ENCODE peak calls at places on chromosomes 5 and 9, in seven cellular contexts. Z, B, M, Q, K, G and D are unnamed samples. For H3K4me1, the result is how much of the 10 kb centered on the place peaks cover.

GRCh38 chr5:171312129-171312819 is 3.2 kb downstream of the TLX3 start:
- DNase-seq in Z (no peak), B (no peak), M (no peak), Q (no peak), K (no peak), G (no peak), D (peak)

GRCh38 chr9:98502311-98502975 is 206.3 kb downstream of the GABBR2 start:
- DNase-seq in Z (no peak), B (no peak), M (no peak), Q (no peak), K (no peak), G (no peak), D (no peak)

GRCh38 chr5:122153230-122153629 is 23.9 kb downstream of the ZNF474 start:
- DNase-seq in Z (no peak), B (no peak), M (no peak), Q (no peak), K (no peak), G (no peak), D (no peak)

GRCh38 chr5:177611446-177612214 is 11.7 kb downstream of the B4GALT7 start:
- DNase-seq in Z (no peak), B (no peak), M (no peak), Q (no peak), K (no peak), G (no peak), D (no peak)

GRCh38 chr9:134641173-134641985 is at the start of gene COL5A1:
- DNase-seq in Z (peak), B (peak), M (peak), Q (no peak), K (peak), G (no peak), D (peak)

GRCh38 chr9:112831281-112831851 is 59.3 kb downstream of the SLC46A2 start:
- DNase-seq in Z (peak), B (peak), M (no peak), Q (no peak), K (peak), G (no peak), D (peak)

GRCh38 chr5:157516016-157516415 is 56.0 kb downstream of the NIPAL4 start:
- DNase-seq in Z (no peak), B (no peak), M (no peak), Q (no peak), K (no peak), G (no peak), D (no peak)

GRCh38 chr9:75612754-75613153 is 277.7 kb upstream of the PCSK5 start:
- DNase-seq in Z (no peak), B (no peak), M (no peak), Q (no peak), K (no peak), G (no peak), D (no peak)

GRCh38 chr9:86407022-86407421 is 52.8 kb upstream of the TUT7 start:
- DNase-seq in Z (no peak), B (peak), M (no peak), Q (no peak), K (no peak), G (no peak), D (no peak)

GRCh38 chr5:74546796-74547195 is 93.7 kb downstream of the ENC1 start:
- DNase-seq in Z (no peak), B (no peak), M (no peak), Q (no peak), K (no peak), G (no peak), D (no peak)

GRCh38 chr9:129383415-129384088 is 205.5 kb upstream of the IER5L start:
- DNase-seq in Z (peak), B (peak), M (peak), Q (peak), K (peak), G (no peak), D (peak)

GRCh38 chr5:150469718-150470470 is 20.4 kb upstream of the RPS14 start:
- DNase-seq in Z (no peak), B (no peak), M (no peak), Q (no peak), K (no peak), G (peak), D (no peak)

GRCh38 chr5:172424111-172424490 is 30.2 kb downstream of the SH3PXD2B start:
- DNase-seq in Z (no peak), B (no peak), M (no peak), Q (no peak), K (no peak), G (no peak), D (no peak)
- H3K4me1 ChIP-seq in Z (under half), B (under half), M (under half), Q (under half), K (under half), G (under half), D (under half)

DNA sequence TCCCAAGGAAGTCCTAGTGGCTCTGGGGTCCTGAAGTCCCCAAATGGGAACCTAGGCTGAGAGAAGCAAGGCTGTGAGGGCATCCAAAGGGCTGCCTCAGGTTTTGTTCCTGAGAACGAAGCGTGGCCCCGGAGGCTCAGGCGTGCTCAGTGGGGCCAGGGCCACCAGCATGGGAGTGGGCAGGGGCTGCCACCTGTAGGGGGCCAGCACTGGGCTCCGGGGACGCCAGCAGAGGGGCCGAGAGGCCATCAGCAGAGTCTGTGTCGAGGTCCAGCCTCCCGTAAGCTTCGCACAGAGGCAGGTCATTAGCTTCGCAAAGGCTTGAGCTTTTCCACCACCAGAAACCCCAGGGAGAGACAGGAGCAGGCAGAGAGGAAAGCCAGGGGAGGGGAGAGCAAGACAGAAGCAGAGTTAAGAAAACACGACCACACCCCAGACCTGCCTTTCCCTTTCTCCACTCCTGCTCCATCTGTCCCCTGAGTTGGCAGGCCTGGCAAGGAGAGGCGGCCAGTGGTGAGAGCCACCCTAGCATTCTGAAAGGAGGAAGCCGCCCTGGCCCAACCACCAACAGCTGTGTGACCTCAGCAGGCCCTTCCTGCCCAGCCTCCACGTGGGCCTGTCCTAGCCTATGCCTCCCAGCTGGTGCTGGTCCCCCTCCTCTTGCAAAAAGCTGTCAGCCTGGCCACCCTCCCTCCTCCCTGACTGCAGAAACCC is 5.5 kb upstream of the SURF6 start:
- DNase-seq in Z (peak), B (peak), M (no peak), Q (no peak), K (peak), G (no peak), D (peak)
- H3K27ac ChIP-seq in Z (peak), B (no peak), M (no peak), Q (no peak), K (no peak), G (no peak), D (no peak)

DNA sequence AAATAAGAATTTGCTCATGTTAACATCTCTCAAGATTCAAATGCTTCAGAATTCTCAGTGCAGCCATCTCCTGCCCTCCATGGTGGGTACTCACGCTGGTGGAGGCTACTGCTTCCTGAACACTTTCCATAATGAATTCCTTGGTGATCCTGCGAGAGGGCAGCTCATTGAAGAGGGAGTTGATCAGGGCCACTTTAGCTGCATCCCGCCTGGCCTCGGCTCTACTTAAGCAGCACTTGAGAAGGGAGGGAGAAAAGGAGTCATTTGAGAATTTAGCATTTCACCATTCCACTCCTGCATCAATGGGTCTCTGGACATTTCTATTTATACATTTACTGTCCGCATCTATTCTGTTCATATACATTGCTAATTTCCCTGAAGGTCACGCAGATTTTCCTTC is 35.1 kb downstream of the LIX1 start:
- DNase-seq in Z (no peak), B (no peak), M (no peak), Q (no peak), K (no peak), G (no peak), D (no peak)
- H3K4me3 ChIP-seq in Z (no peak), B (no peak), M (no peak), Q (no peak), K (no peak), G (no peak), D (no peak)

DNA sequence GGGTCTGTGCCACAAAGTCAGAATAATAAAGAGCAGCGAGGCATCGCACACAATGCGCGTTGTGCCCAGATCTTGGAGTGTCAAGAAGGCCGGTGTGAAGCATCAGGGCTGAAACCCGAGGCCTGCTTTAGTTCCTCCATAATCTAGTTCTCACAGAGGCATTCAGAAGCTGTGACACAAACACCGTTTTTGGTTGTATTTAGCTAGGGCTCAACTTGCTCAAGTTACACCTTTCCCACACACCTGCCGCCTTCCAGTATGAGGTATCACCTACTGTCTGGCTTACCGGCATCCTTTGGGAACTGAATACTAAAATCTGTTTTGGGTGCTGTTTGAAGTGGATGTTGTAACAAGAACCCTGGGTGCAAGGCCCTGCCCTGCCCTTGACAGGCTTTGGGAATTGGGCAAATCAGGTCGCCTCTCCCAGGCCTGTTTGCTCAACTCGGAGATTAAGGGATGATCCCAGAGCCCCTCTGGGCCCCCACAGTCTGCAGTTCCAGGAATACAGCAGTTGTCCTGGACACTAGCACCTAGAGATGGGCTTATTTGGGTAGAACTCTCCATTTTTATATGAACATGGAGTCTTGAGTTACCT is 27.0 kb downstream of the SLC25A25 start:
- DNase-seq in Z (no peak), B (no peak), M (no peak), Q (no peak), K (no peak), G (no peak), D (no peak)
- H3K4me1 ChIP-seq in Z (half or more), B (half or more), M (half or more), Q (under half), K (half or more), G (under half), D (under half)

DNA sequence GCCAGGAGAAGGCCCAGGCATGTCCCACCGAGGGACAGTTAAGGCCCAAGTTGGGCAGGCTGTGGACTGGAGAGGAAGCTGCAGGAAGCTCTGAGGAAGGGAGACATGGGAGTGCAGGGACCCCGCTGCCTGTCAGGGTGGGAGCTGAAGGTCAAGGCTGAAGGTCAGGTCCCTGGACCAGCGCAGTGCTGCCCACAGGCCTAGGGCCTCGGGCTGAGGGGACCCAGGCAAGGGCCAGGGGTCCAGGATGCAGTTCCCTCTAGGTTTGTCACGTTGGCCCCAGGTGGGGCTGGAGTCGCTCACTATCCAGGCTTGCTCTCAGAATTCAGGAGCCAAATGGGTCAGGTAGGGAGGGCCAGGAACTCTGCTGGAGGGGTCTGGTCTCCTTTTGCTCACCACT is 76.7 kb upstream of the STXBP1 start:
- DNase-seq in Z (no peak), B (no peak), M (no peak), Q (no peak), K (no peak), G (no peak), D (no peak)
- H3K27ac ChIP-seq in Z (peak), B (no peak), M (no peak), Q (no peak), K (no peak), G (peak), D (peak)